ENCODE peak calls at places on chromosomes 4 and X, in nine cellular contexts. One of them, this sample, is unnamed.

GRCh38 chrX:107571296-107571998 is 56.9 kb upstream of the PRPS1 start:
- DNase-seq in kidney: no peak
- DNase-seq in bronchial epithelial cell: peak
- DNase-seq in cardiac fibroblast: peak
- DNase-seq in body of pancreas: no peak
- DNase-seq in fibroblast of the aortic adventitia: peak
- DNase-seq in CD8-positive, alpha-beta T cell: no peak
- DNase-seq in CD8-positive, alpha-beta memory T cell: no peak
- DNase-seq in lower lobe of right lung: no peak
- DNase-seq in this sample: peak

GRCh38 chr4:2796261-2797187 is 3.6 kb downstream of the SH3BP2 start:
- DNase-seq in bronchial epithelial cell: peak
- DNase-seq in kidney: peak
- DNase-seq in fibroblast of the aortic adventitia: peak
- DNase-seq in cardiac fibroblast: peak
- DNase-seq in CD8-positive, alpha-beta memory T cell: no peak
- DNase-seq in lower lobe of right lung: peak
- DNase-seq in body of pancreas: peak
- DNase-seq in CD8-positive, alpha-beta T cell: no peak
- DNase-seq in this sample: peak

GRCh38 chr4:152606800-152607577 is 71.1 kb upstream of the FBXW7 start:
- DNase-seq in CD8-positive, alpha-beta memory T cell: no peak
- DNase-seq in body of pancreas: no peak
- DNase-seq in bronchial epithelial cell: no peak
- DNase-seq in kidney: no peak
- DNase-seq in cardiac fibroblast: no peak
- DNase-seq in fibroblast of the aortic adventitia: no peak
- DNase-seq in lower lobe of right lung: no peak
- DNase-seq in CD8-positive, alpha-beta T cell: peak
- DNase-seq in this sample: no peak

GRCh38 chr4:2287594-2287915 is 25.6 kb upstream of the MXD4 start:
- DNase-seq in fibroblast of the aortic adventitia: no peak
- DNase-seq in body of pancreas: no peak
- DNase-seq in kidney: peak
- DNase-seq in lower lobe of right lung: peak
- DNase-seq in CD8-positive, alpha-beta memory T cell: no peak
- DNase-seq in cardiac fibroblast: no peak
- DNase-seq in bronchial epithelial cell: no peak
- DNase-seq in CD8-positive, alpha-beta T cell: no peak
- DNase-seq in this sample: no peak

GRCh38 chrX:1592863-1593201 is 1.4 kb downstream of the AKAP17A start:
- DNase-seq in body of pancreas: no peak
- DNase-seq in CD8-positive, alpha-beta T cell: no peak
- DNase-seq in kidney: no peak
- DNase-seq in cardiac fibroblast: peak
- DNase-seq in CD8-positive, alpha-beta memory T cell: no peak
- DNase-seq in fibroblast of the aortic adventitia: no peak
- DNase-seq in lower lobe of right lung: no peak
- DNase-seq in bronchial epithelial cell: no peak
- DNase-seq in this sample: no peak

GRCh38 chrX:45986971-45987370 is 558.2 kb downstream of the ZNF674 start:
- DNase-seq in cardiac fibroblast: peak
- DNase-seq in bronchial epithelial cell: peak
- DNase-seq in fibroblast of the aortic adventitia: peak
- DNase-seq in CD8-positive, alpha-beta memory T cell: no peak
- DNase-seq in CD8-positive, alpha-beta T cell: no peak
- DNase-seq in body of pancreas: no peak
- DNase-seq in lower lobe of right lung: no peak
- DNase-seq in kidney: no peak
- DNase-seq in this sample: peak

GRCh38 chr4:87268401-87268800 is 48.0 kb upstream of the KLHL8 start:
- DNase-seq in fibroblast of the aortic adventitia: no peak
- DNase-seq in cardiac fibroblast: no peak
- DNase-seq in kidney: no peak
- DNase-seq in lower lobe of right lung: no peak
- DNase-seq in bronchial epithelial cell: no peak
- DNase-seq in body of pancreas: no peak
- DNase-seq in CD8-positive, alpha-beta memory T cell: no peak
- DNase-seq in CD8-positive, alpha-beta T cell: no peak
- DNase-seq in this sample: no peak

GRCh38 chrX:68686684-68687045 is 39.2 kb downstream of the STARD8 start:
- DNase-seq in bronchial epithelial cell: peak
- DNase-seq in cardiac fibroblast: peak
- DNase-seq in kidney: no peak
- DNase-seq in lower lobe of right lung: peak
- DNase-seq in CD8-positive, alpha-beta T cell: no peak
- DNase-seq in CD8-positive, alpha-beta memory T cell: no peak
- DNase-seq in fibroblast of the aortic adventitia: no peak
- DNase-seq in body of pancreas: no peak
- DNase-seq in this sample: peak

GRCh38 chr4:8351931-8352367 is 82.4 kb downstream of the HTRA3 start:
- DNase-seq in cardiac fibroblast: peak
- DNase-seq in fibroblast of the aortic adventitia: peak
- DNase-seq in CD8-positive, alpha-beta T cell: no peak
- DNase-seq in CD8-positive, alpha-beta memory T cell: no peak
- DNase-seq in kidney: no peak
- DNase-seq in lower lobe of right lung: no peak
- DNase-seq in bronchial epithelial cell: no peak
- DNase-seq in body of pancreas: no peak
- DNase-seq in this sample: peak

GRCh38 chr4:98447648-98448047 is 186.5 kb downstream of the RAP1GDS1 start:
- DNase-seq in body of pancreas: no peak
- DNase-seq in lower lobe of right lung: no peak
- DNase-seq in fibroblast of the aortic adventitia: no peak
- DNase-seq in CD8-positive, alpha-beta memory T cell: no peak
- DNase-seq in kidney: no peak
- DNase-seq in bronchial epithelial cell: peak
- DNase-seq in cardiac fibroblast: no peak
- DNase-seq in CD8-positive, alpha-beta T cell: no peak
- DNase-seq in this sample: no peak

GRCh38 chrX:107729558-107730297 is 45.9 kb downstream of the TSC22D3 start:
- DNase-seq in cardiac fibroblast: no peak
- DNase-seq in lower lobe of right lung: no peak
- DNase-seq in fibroblast of the aortic adventitia: no peak
- DNase-seq in CD8-positive, alpha-beta memory T cell: no peak
- DNase-seq in bronchial epithelial cell: peak
- DNase-seq in body of pancreas: no peak
- DNase-seq in kidney: no peak
- DNase-seq in CD8-positive, alpha-beta T cell: no peak
- DNase-seq in this sample: no peak

GRCh38 chrX:130165703-130166502 is at the start of gene AIFM1:
- DNase-seq in kidney: peak
- DNase-seq in bronchial epithelial cell: peak
- DNase-seq in body of pancreas: peak
- DNase-seq in CD8-positive, alpha-beta T cell: peak
- DNase-seq in cardiac fibroblast: peak
- DNase-seq in fibroblast of the aortic adventitia: peak
- DNase-seq in lower lobe of right lung: peak
- DNase-seq in CD8-positive, alpha-beta memory T cell: peak
- DNase-seq in this sample: peak

GRCh38 chr4:54317690-54318089 is 88.6 kb downstream of the PDGFRA start:
- DNase-seq in fibroblast of the aortic adventitia: no peak
- DNase-seq in cardiac fibroblast: no peak
- DNase-seq in CD8-positive, alpha-beta T cell: no peak
- DNase-seq in CD8-positive, alpha-beta memory T cell: no peak
- DNase-seq in body of pancreas: no peak
- DNase-seq in kidney: no peak
- DNase-seq in bronchial epithelial cell: no peak
- DNase-seq in lower lobe of right lung: no peak
- DNase-seq in this sample: no peak

GRCh38 chrX:37959212-37960021 is 46.9 kb upstream of the SYTL5 start:
- DNase-seq in fibroblast of the aortic adventitia: no peak
- DNase-seq in body of pancreas: no peak
- DNase-seq in lower lobe of right lung: no peak
- DNase-seq in CD8-positive, alpha-beta T cell: no peak
- DNase-seq in CD8-positive, alpha-beta memory T cell: no peak
- DNase-seq in bronchial epithelial cell: no peak
- DNase-seq in cardiac fibroblast: no peak
- DNase-seq in kidney: peak
- DNase-seq in this sample: no peak

GRCh38 chr4:174217273-174218126 is 66.0 kb downstream of the FBXO8 start:
- DNase-seq in CD8-positive, alpha-beta T cell: no peak
- DNase-seq in lower lobe of right lung: no peak
- DNase-seq in CD8-positive, alpha-beta memory T cell: no peak
- DNase-seq in body of pancreas: peak
- DNase-seq in bronchial epithelial cell: no peak
- DNase-seq in fibroblast of the aortic adventitia: peak
- DNase-seq in kidney: peak
- DNase-seq in cardiac fibroblast: peak
- DNase-seq in this sample: peak

GRCh38 chr4:10205223-10205622 is 88.6 kb upstream of the WDR1 start:
- DNase-seq in lower lobe of right lung: no peak
- DNase-seq in cardiac fibroblast: peak
- DNase-seq in bronchial epithelial cell: no peak
- DNase-seq in CD8-positive, alpha-beta memory T cell: no peak
- DNase-seq in fibroblast of the aortic adventitia: peak
- DNase-seq in body of pancreas: no peak
- DNase-seq in CD8-positive, alpha-beta T cell: no peak
- DNase-seq in kidney: no peak
- DNase-seq in this sample: no peak

GRCh38 chr4:160372390-160372789 is 1269.5 kb downstream of the RAPGEF2 start:
- DNase-seq in CD8-positive, alpha-beta memory T cell: no peak
- DNase-seq in kidney: no peak
- DNase-seq in CD8-positive, alpha-beta T cell: no peak
- DNase-seq in bronchial epithelial cell: peak
- DNase-seq in lower lobe of right lung: no peak
- DNase-seq in cardiac fibroblast: no peak
- DNase-seq in body of pancreas: no peak
- DNase-seq in fibroblast of the aortic adventitia: no peak
- DNase-seq in this sample: no peak

DNA sequence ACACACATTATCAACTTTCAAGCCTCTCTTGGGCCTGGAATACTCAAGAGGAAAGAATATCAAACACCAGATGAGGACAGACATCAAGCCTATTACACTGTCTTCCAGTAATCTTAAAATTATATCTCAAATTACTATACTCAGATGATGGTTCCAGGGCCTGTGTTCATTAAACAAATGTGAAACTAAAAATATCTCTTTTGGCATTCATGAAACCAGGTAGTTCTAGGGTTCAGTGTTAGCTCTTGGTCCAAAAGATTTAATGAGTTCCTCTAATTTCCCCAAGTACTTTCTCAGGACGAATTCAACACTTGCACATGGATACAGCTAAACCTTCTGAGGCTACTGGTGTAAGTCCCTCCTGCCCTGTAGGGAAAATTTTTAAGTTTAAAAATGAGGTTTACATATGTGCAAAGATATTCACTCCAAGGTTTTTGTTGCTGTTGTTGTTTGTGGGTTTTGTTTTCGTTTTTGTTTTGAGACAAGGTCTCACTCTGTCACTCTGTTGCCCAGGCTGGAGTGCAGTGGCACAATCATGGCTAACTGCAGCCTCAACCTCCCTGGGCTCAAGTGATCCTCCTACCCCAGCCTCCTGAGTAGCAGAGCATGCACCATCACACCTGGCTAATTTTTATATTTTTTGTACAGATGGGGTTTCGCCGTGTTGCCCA is 79.4 kb downstream of the USP46 start:
- DNase-seq in bronchial epithelial cell: no peak
- DNase-seq in cardiac fibroblast: no peak
- DNase-seq in fibroblast of the aortic adventitia: no peak
- DNase-seq in body of pancreas: no peak
- DNase-seq in CD8-positive, alpha-beta T cell: no peak
- DNase-seq in lower lobe of right lung: no peak
- DNase-seq in CD8-positive, alpha-beta memory T cell: no peak
- DNase-seq in kidney: no peak
- DNase-seq in this sample: no peak
- H3K4me3 ChIP-seq in bronchial epithelial cell: no peak
- H3K4me3 ChIP-seq in cardiac fibroblast: no peak
- H3K4me3 ChIP-seq in fibroblast of the aortic adventitia: no peak
- H3K4me3 ChIP-seq in body of pancreas: no peak
- H3K4me3 ChIP-seq in CD8-positive, alpha-beta T cell: no peak
- H3K4me3 ChIP-seq in lower lobe of right lung: no peak
- H3K4me3 ChIP-seq in CD8-positive, alpha-beta memory T cell: no peak
- H3K4me3 ChIP-seq in kidney: no peak
- H3K4me3 ChIP-seq in this sample: no peak

DNA sequence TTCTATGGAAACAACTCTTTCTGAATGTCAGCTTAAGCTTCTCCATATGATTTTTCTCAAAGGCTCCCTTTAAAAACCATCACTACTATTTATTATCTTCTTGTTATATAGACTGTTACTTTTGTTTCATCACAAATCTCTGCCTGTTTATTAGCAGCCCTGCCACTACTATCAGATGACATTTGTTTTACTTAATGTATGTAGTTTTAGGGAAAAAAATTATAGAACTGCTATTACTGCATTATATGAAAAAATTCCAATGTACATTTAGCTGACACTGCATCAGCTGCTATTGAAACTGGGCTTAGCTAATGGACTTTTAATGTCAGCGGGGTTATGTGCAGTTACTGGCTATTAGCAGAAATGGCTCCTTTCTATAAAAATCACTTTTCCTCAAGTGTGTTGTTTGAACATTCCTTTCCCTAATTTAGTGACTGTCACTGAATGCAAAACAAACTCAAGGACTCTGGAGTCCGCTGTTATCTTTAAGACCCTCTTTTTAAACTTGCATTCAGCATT is 10.7 kb downstream of the UNC5C start:
- DNase-seq in cardiac fibroblast: no peak
- DNase-seq in CD8-positive, alpha-beta T cell: no peak
- DNase-seq in CD8-positive, alpha-beta memory T cell: no peak
- DNase-seq in fibroblast of the aortic adventitia: no peak
- DNase-seq in bronchial epithelial cell: no peak
- DNase-seq in lower lobe of right lung: no peak
- DNase-seq in body of pancreas: no peak
- DNase-seq in kidney: no peak
- DNase-seq in this sample: no peak
- H3K4me3 ChIP-seq in cardiac fibroblast: no peak
- H3K4me3 ChIP-seq in CD8-positive, alpha-beta T cell: no peak
- H3K4me3 ChIP-seq in CD8-positive, alpha-beta memory T cell: no peak
- H3K4me3 ChIP-seq in fibroblast of the aortic adventitia: no peak
- H3K4me3 ChIP-seq in bronchial epithelial cell: no peak
- H3K4me3 ChIP-seq in lower lobe of right lung: peak
- H3K4me3 ChIP-seq in body of pancreas: no peak
- H3K4me3 ChIP-seq in kidney: no peak
- H3K4me3 ChIP-seq in this sample: no peak

DNA sequence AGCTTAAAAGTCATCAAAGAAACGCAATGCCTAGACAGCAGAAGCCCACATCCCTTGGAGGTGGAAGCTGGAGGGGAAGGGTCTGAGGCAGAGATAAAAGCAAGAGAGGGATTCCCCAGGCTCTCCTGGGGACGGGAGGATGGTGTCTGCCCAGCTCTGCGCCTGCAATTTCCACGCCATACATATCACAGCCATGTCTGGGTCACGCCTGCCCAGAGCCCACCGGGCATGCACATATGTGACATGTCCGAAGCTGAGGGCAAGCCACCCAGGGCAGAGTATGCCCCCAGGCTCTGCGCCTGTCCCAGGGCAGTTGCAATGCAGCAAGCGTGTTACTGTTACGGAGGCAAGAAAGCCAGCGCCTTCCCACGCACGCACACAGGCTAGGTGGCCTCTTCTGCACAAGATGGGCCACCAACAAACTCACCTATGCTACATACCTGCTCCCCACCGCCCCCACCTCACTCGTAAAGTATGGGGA is 1.2 kb downstream of the FGF13 start:
- DNase-seq in cardiac fibroblast: no peak
- DNase-seq in CD8-positive, alpha-beta T cell: no peak
- DNase-seq in lower lobe of right lung: peak
- DNase-seq in fibroblast of the aortic adventitia: no peak
- DNase-seq in kidney: peak
- DNase-seq in bronchial epithelial cell: no peak
- DNase-seq in CD8-positive, alpha-beta memory T cell: no peak
- DNase-seq in body of pancreas: no peak
- DNase-seq in this sample: no peak
- H3K4me3 ChIP-seq in cardiac fibroblast: no peak
- H3K4me3 ChIP-seq in CD8-positive, alpha-beta T cell: no peak
- H3K4me3 ChIP-seq in lower lobe of right lung: peak
- H3K4me3 ChIP-seq in fibroblast of the aortic adventitia: no peak
- H3K4me3 ChIP-seq in kidney: peak
- H3K4me3 ChIP-seq in bronchial epithelial cell: no peak
- H3K4me3 ChIP-seq in CD8-positive, alpha-beta memory T cell: no peak
- H3K4me3 ChIP-seq in body of pancreas: no peak
- H3K4me3 ChIP-seq in this sample: peak

GRCh38 chrX:120456973-120457372 is 12.1 kb downstream of the LAMP2 start:
- DNase-seq in CD8-positive, alpha-beta T cell: no peak
- DNase-seq in bronchial epithelial cell: peak
- DNase-seq in fibroblast of the aortic adventitia: peak
- DNase-seq in CD8-positive, alpha-beta memory T cell: peak
- DNase-seq in body of pancreas: no peak
- DNase-seq in kidney: no peak
- DNase-seq in cardiac fibroblast: no peak
- DNase-seq in lower lobe of right lung: no peak
- DNase-seq in this sample: peak
- H3K4me3 ChIP-seq in CD8-positive, alpha-beta T cell: no peak
- H3K4me3 ChIP-seq in bronchial epithelial cell: peak
- H3K4me3 ChIP-seq in fibroblast of the aortic adventitia: no peak
- H3K4me3 ChIP-seq in CD8-positive, alpha-beta memory T cell: peak
- H3K4me3 ChIP-seq in body of pancreas: no peak
- H3K4me3 ChIP-seq in kidney: no peak
- H3K4me3 ChIP-seq in cardiac fibroblast: no peak
- H3K4me3 ChIP-seq in lower lobe of right lung: no peak
- H3K4me3 ChIP-seq in this sample: no peak

This sample was measured in astrocyte of the spinal cord.